ENCODE peak calls at places on chromosomes 1 and 21, in seven cellular contexts. One of them, this sample, is unnamed.

GRCh38 chr1:206524739-206525364 is 17.5 kb downstream of the RASSF5 start:
- DNase-seq in CD4-positive, alpha-beta T cell: no peak
- DNase-seq in amygdala: no peak
- DNase-seq in thoracic aorta: no peak
- DNase-seq in stimulated activated CD4-positive, alpha-beta T cell treated with anti-CD3 and anti-CD28 coated beads, Interleukin-15, amount 100 ng/mL, for 48 hours: no peak
- DNase-seq in activated CD4-positive, alpha-beta T cell treated with anti-CD3 and anti-CD28 coated beads, Interleukin-2, amount 50 U/mL, for 24 hours: no peak
- DNase-seq in HuH-7.5: no peak
- DNase-seq in this sample: no peak

GRCh38 chr1:25688390-25689119 is 72.0 kb downstream of the MAN1C1 start:
- DNase-seq in activated CD4-positive, alpha-beta T cell treated with anti-CD3 and anti-CD28 coated beads, Interleukin-2, amount 50 U/mL, for 24 hours: no peak
- DNase-seq in CD4-positive, alpha-beta T cell: no peak
- DNase-seq in HuH-7.5: no peak
- DNase-seq in thoracic aorta: peak
- DNase-seq in amygdala: no peak
- DNase-seq in stimulated activated CD4-positive, alpha-beta T cell treated with anti-CD3 and anti-CD28 coated beads, Interleukin-15, amount 100 ng/mL, for 48 hours: no peak
- DNase-seq in this sample: no peak

GRCh38 chr1:151613275-151613867 is 1.5 kb downstream of the SNX27 start:
- DNase-seq in activated CD4-positive, alpha-beta T cell treated with anti-CD3 and anti-CD28 coated beads, Interleukin-2, amount 50 U/mL, for 24 hours: no peak
- DNase-seq in stimulated activated CD4-positive, alpha-beta T cell treated with anti-CD3 and anti-CD28 coated beads, Interleukin-15, amount 100 ng/mL, for 48 hours: no peak
- DNase-seq in CD4-positive, alpha-beta T cell: no peak
- DNase-seq in HuH-7.5: no peak
- DNase-seq in amygdala: no peak
- DNase-seq in thoracic aorta: no peak
- DNase-seq in this sample: no peak

GRCh38 chr1:30782361-30783243 is 25.0 kb upstream of the LAPTM5 start:
- DNase-seq in activated CD4-positive, alpha-beta T cell treated with anti-CD3 and anti-CD28 coated beads, Interleukin-2, amount 50 U/mL, for 24 hours: peak
- DNase-seq in thoracic aorta: peak
- DNase-seq in amygdala: peak
- DNase-seq in CD4-positive, alpha-beta T cell: peak
- DNase-seq in HuH-7.5: peak
- DNase-seq in stimulated activated CD4-positive, alpha-beta T cell treated with anti-CD3 and anti-CD28 coated beads, Interleukin-15, amount 100 ng/mL, for 48 hours: peak
- DNase-seq in this sample: peak

GRCh38 chr1:213383465-213383864 is 332.4 kb downstream of the RPS6KC1 start:
- DNase-seq in CD4-positive, alpha-beta T cell: no peak
- DNase-seq in stimulated activated CD4-positive, alpha-beta T cell treated with anti-CD3 and anti-CD28 coated beads, Interleukin-15, amount 100 ng/mL, for 48 hours: no peak
- DNase-seq in amygdala: no peak
- DNase-seq in thoracic aorta: no peak
- DNase-seq in activated CD4-positive, alpha-beta T cell treated with anti-CD3 and anti-CD28 coated beads, Interleukin-2, amount 50 U/mL, for 24 hours: no peak
- DNase-seq in HuH-7.5: no peak
- DNase-seq in this sample: no peak

GRCh38 chr1:204322329-204322868 is 37.3 kb downstream of the PLEKHA6 start:
- DNase-seq in activated CD4-positive, alpha-beta T cell treated with anti-CD3 and anti-CD28 coated beads, Interleukin-2, amount 50 U/mL, for 24 hours: no peak
- DNase-seq in HuH-7.5: no peak
- DNase-seq in thoracic aorta: no peak
- DNase-seq in CD4-positive, alpha-beta T cell: no peak
- DNase-seq in stimulated activated CD4-positive, alpha-beta T cell treated with anti-CD3 and anti-CD28 coated beads, Interleukin-15, amount 100 ng/mL, for 48 hours: no peak
- DNase-seq in amygdala: no peak
- DNase-seq in this sample: no peak

GRCh38 chr1:244006381-244006901 is 44.6 kb upstream of the ZBTB18 start:
- DNase-seq in stimulated activated CD4-positive, alpha-beta T cell treated with anti-CD3 and anti-CD28 coated beads, Interleukin-15, amount 100 ng/mL, for 48 hours: no peak
- DNase-seq in activated CD4-positive, alpha-beta T cell treated with anti-CD3 and anti-CD28 coated beads, Interleukin-2, amount 50 U/mL, for 24 hours: no peak
- DNase-seq in thoracic aorta: no peak
- DNase-seq in HuH-7.5: no peak
- DNase-seq in CD4-positive, alpha-beta T cell: no peak
- DNase-seq in amygdala: no peak
- DNase-seq in this sample: no peak

GRCh38 chr1:80021891-80022290 is 1015.4 kb upstream of the ADGRL4 start:
- DNase-seq in thoracic aorta: no peak
- DNase-seq in amygdala: no peak
- DNase-seq in CD4-positive, alpha-beta T cell: no peak
- DNase-seq in HuH-7.5: no peak
- DNase-seq in stimulated activated CD4-positive, alpha-beta T cell treated with anti-CD3 and anti-CD28 coated beads, Interleukin-15, amount 100 ng/mL, for 48 hours: no peak
- DNase-seq in activated CD4-positive, alpha-beta T cell treated with anti-CD3 and anti-CD28 coated beads, Interleukin-2, amount 50 U/mL, for 24 hours: no peak
- DNase-seq in this sample: no peak

GRCh38 chr1:185960377-185961151 is 226.4 kb downstream of the HMCN1 start:
- DNase-seq in CD4-positive, alpha-beta T cell: no peak
- DNase-seq in stimulated activated CD4-positive, alpha-beta T cell treated with anti-CD3 and anti-CD28 coated beads, Interleukin-15, amount 100 ng/mL, for 48 hours: no peak
- DNase-seq in thoracic aorta: no peak
- DNase-seq in amygdala: no peak
- DNase-seq in activated CD4-positive, alpha-beta T cell treated with anti-CD3 and anti-CD28 coated beads, Interleukin-2, amount 50 U/mL, for 24 hours: no peak
- DNase-seq in HuH-7.5: no peak
- DNase-seq in this sample: no peak

GRCh38 chr1:198121058-198121829 is 35.6 kb upstream of the NEK7 start:
- DNase-seq in activated CD4-positive, alpha-beta T cell treated with anti-CD3 and anti-CD28 coated beads, Interleukin-2, amount 50 U/mL, for 24 hours: no peak
- DNase-seq in thoracic aorta: no peak
- DNase-seq in CD4-positive, alpha-beta T cell: no peak
- DNase-seq in amygdala: no peak
- DNase-seq in stimulated activated CD4-positive, alpha-beta T cell treated with anti-CD3 and anti-CD28 coated beads, Interleukin-15, amount 100 ng/mL, for 48 hours: no peak
- DNase-seq in HuH-7.5: no peak
- DNase-seq in this sample: no peak

GRCh38 chr1:161771166-161771565 is 5.0 kb downstream of the ATF6 start:
- DNase-seq in CD4-positive, alpha-beta T cell: no peak
- DNase-seq in stimulated activated CD4-positive, alpha-beta T cell treated with anti-CD3 and anti-CD28 coated beads, Interleukin-15, amount 100 ng/mL, for 48 hours: no peak
- DNase-seq in amygdala: no peak
- DNase-seq in activated CD4-positive, alpha-beta T cell treated with anti-CD3 and anti-CD28 coated beads, Interleukin-2, amount 50 U/mL, for 24 hours: no peak
- DNase-seq in thoracic aorta: no peak
- DNase-seq in HuH-7.5: no peak
- DNase-seq in this sample: no peak

GRCh38 chr1:27956761-27957160 is 3.0 kb upstream of the XKR8 start:
- DNase-seq in thoracic aorta: no peak
- DNase-seq in activated CD4-positive, alpha-beta T cell treated with anti-CD3 and anti-CD28 coated beads, Interleukin-2, amount 50 U/mL, for 24 hours: no peak
- DNase-seq in HuH-7.5: no peak
- DNase-seq in CD4-positive, alpha-beta T cell: no peak
- DNase-seq in amygdala: no peak
- DNase-seq in stimulated activated CD4-positive, alpha-beta T cell treated with anti-CD3 and anti-CD28 coated beads, Interleukin-15, amount 100 ng/mL, for 48 hours: no peak
- DNase-seq in this sample: no peak

GRCh38 chr1:223136086-223136485 is 7.0 kb downstream of the TLR5 start:
- DNase-seq in HuH-7.5: no peak
- DNase-seq in amygdala: no peak
- DNase-seq in stimulated activated CD4-positive, alpha-beta T cell treated with anti-CD3 and anti-CD28 coated beads, Interleukin-15, amount 100 ng/mL, for 48 hours: no peak
- DNase-seq in thoracic aorta: no peak
- DNase-seq in CD4-positive, alpha-beta T cell: no peak
- DNase-seq in activated CD4-positive, alpha-beta T cell treated with anti-CD3 and anti-CD28 coated beads, Interleukin-2, amount 50 U/mL, for 24 hours: no peak
- DNase-seq in this sample: no peak

GRCh38 chr1:222521299-222522104 is 26.4 kb downstream of the HHIPL2 start:
- DNase-seq in HuH-7.5: no peak
- DNase-seq in CD4-positive, alpha-beta T cell: no peak
- DNase-seq in amygdala: no peak
- DNase-seq in stimulated activated CD4-positive, alpha-beta T cell treated with anti-CD3 and anti-CD28 coated beads, Interleukin-15, amount 100 ng/mL, for 48 hours: no peak
- DNase-seq in thoracic aorta: no peak
- DNase-seq in activated CD4-positive, alpha-beta T cell treated with anti-CD3 and anti-CD28 coated beads, Interleukin-2, amount 50 U/mL, for 24 hours: no peak
- DNase-seq in this sample: no peak

GRCh38 chr1:179141592-179142244 is 59.8 kb downstream of the TOR3A start:
- DNase-seq in HuH-7.5: no peak
- DNase-seq in activated CD4-positive, alpha-beta T cell treated with anti-CD3 and anti-CD28 coated beads, Interleukin-2, amount 50 U/mL, for 24 hours: no peak
- DNase-seq in amygdala: no peak
- DNase-seq in CD4-positive, alpha-beta T cell: no peak
- DNase-seq in stimulated activated CD4-positive, alpha-beta T cell treated with anti-CD3 and anti-CD28 coated beads, Interleukin-15, amount 100 ng/mL, for 48 hours: no peak
- DNase-seq in thoracic aorta: no peak
- DNase-seq in this sample: no peak

GRCh38 chr1:211574705-211575104 is 4.3 kb downstream of the SLC30A1 start:
- DNase-seq in activated CD4-positive, alpha-beta T cell treated with anti-CD3 and anti-CD28 coated beads, Interleukin-2, amount 50 U/mL, for 24 hours: no peak
- DNase-seq in thoracic aorta: no peak
- DNase-seq in amygdala: no peak
- DNase-seq in CD4-positive, alpha-beta T cell: no peak
- DNase-seq in HuH-7.5: no peak
- DNase-seq in stimulated activated CD4-positive, alpha-beta T cell treated with anti-CD3 and anti-CD28 coated beads, Interleukin-15, amount 100 ng/mL, for 48 hours: no peak
- DNase-seq in this sample: no peak

GRCh38 chr1:206867261-206867660 is 1.8 kb downstream of the IL20 start:
- DNase-seq in stimulated activated CD4-positive, alpha-beta T cell treated with anti-CD3 and anti-CD28 coated beads, Interleukin-15, amount 100 ng/mL, for 48 hours: no peak
- DNase-seq in activated CD4-positive, alpha-beta T cell treated with anti-CD3 and anti-CD28 coated beads, Interleukin-2, amount 50 U/mL, for 24 hours: no peak
- DNase-seq in thoracic aorta: no peak
- DNase-seq in HuH-7.5: no peak
- DNase-seq in amygdala: no peak
- DNase-seq in CD4-positive, alpha-beta T cell: no peak
- DNase-seq in this sample: no peak

GRCh38 chr1:81662913-81663526 is 137.7 kb upstream of the ADGRL2 start:
- DNase-seq in amygdala: no peak
- DNase-seq in CD4-positive, alpha-beta T cell: no peak
- DNase-seq in thoracic aorta: no peak
- DNase-seq in HuH-7.5: no peak
- DNase-seq in stimulated activated CD4-positive, alpha-beta T cell treated with anti-CD3 and anti-CD28 coated beads, Interleukin-15, amount 100 ng/mL, for 48 hours: no peak
- DNase-seq in activated CD4-positive, alpha-beta T cell treated with anti-CD3 and anti-CD28 coated beads, Interleukin-2, amount 50 U/mL, for 24 hours: no peak
- DNase-seq in this sample: no peak

GRCh38 chr1:248918126-248918525 is 12.1 kb downstream of the PGBD2 start:
- DNase-seq in thoracic aorta: no peak
- DNase-seq in amygdala: no peak
- DNase-seq in stimulated activated CD4-positive, alpha-beta T cell treated with anti-CD3 and anti-CD28 coated beads, Interleukin-15, amount 100 ng/mL, for 48 hours: no peak
- DNase-seq in HuH-7.5: no peak
- DNase-seq in activated CD4-positive, alpha-beta T cell treated with anti-CD3 and anti-CD28 coated beads, Interleukin-2, amount 50 U/mL, for 24 hours: no peak
- DNase-seq in CD4-positive, alpha-beta T cell: no peak
- DNase-seq in this sample: no peak

GRCh38 chr1:172674831-172675613 is 16.1 kb downstream of the FASLG start:
- DNase-seq in HuH-7.5: no peak
- DNase-seq in amygdala: no peak
- DNase-seq in CD4-positive, alpha-beta T cell: no peak
- DNase-seq in thoracic aorta: no peak
- DNase-seq in activated CD4-positive, alpha-beta T cell treated with anti-CD3 and anti-CD28 coated beads, Interleukin-2, amount 50 U/mL, for 24 hours: no peak
- DNase-seq in stimulated activated CD4-positive, alpha-beta T cell treated with anti-CD3 and anti-CD28 coated beads, Interleukin-15, amount 100 ng/mL, for 48 hours: no peak
- DNase-seq in this sample: no peak

GRCh38 chr1:116483481-116484309 is 87.1 kb downstream of the CD58 start:
- DNase-seq in stimulated activated CD4-positive, alpha-beta T cell treated with anti-CD3 and anti-CD28 coated beads, Interleukin-15, amount 100 ng/mL, for 48 hours: no peak
- DNase-seq in thoracic aorta: no peak
- DNase-seq in HuH-7.5: no peak
- DNase-seq in CD4-positive, alpha-beta T cell: no peak
- DNase-seq in amygdala: no peak
- DNase-seq in activated CD4-positive, alpha-beta T cell treated with anti-CD3 and anti-CD28 coated beads, Interleukin-2, amount 50 U/mL, for 24 hours: no peak
- DNase-seq in this sample: no peak

GRCh38 chr1:236421022-236421421 is 26.9 kb downstream of the EDARADD start:
- DNase-seq in thoracic aorta: no peak
- DNase-seq in stimulated activated CD4-positive, alpha-beta T cell treated with anti-CD3 and anti-CD28 coated beads, Interleukin-15, amount 100 ng/mL, for 48 hours: no peak
- DNase-seq in activated CD4-positive, alpha-beta T cell treated with anti-CD3 and anti-CD28 coated beads, Interleukin-2, amount 50 U/mL, for 24 hours: no peak
- DNase-seq in CD4-positive, alpha-beta T cell: no peak
- DNase-seq in HuH-7.5: peak
- DNase-seq in amygdala: no peak
- DNase-seq in this sample: no peak

GRCh38 chr1:228846952-228847351 is 111.7 kb downstream of the RHOU start:
- DNase-seq in stimulated activated CD4-positive, alpha-beta T cell treated with anti-CD3 and anti-CD28 coated beads, Interleukin-15, amount 100 ng/mL, for 48 hours: no peak
- DNase-seq in CD4-positive, alpha-beta T cell: no peak
- DNase-seq in activated CD4-positive, alpha-beta T cell treated with anti-CD3 and anti-CD28 coated beads, Interleukin-2, amount 50 U/mL, for 24 hours: no peak
- DNase-seq in HuH-7.5: no peak
- DNase-seq in amygdala: no peak
- DNase-seq in thoracic aorta: no peak
- DNase-seq in this sample: no peak

GRCh38 chr1:156970017-156970416 is 49.6 kb downstream of the LRRC71 start:
- DNase-seq in CD4-positive, alpha-beta T cell: no peak
- DNase-seq in HuH-7.5: no peak
- DNase-seq in thoracic aorta: no peak
- DNase-seq in activated CD4-positive, alpha-beta T cell treated with anti-CD3 and anti-CD28 coated beads, Interleukin-2, amount 50 U/mL, for 24 hours: no peak
- DNase-seq in amygdala: no peak
- DNase-seq in stimulated activated CD4-positive, alpha-beta T cell treated with anti-CD3 and anti-CD28 coated beads, Interleukin-15, amount 100 ng/mL, for 48 hours: no peak
- DNase-seq in this sample: no peak

GRCh38 chr21:38567577-38568360 is 69.5 kb upstream of the ERG start:
- DNase-seq in CD4-positive, alpha-beta T cell: no peak
- DNase-seq in HuH-7.5: no peak
- DNase-seq in amygdala: no peak
- DNase-seq in thoracic aorta: no peak
- DNase-seq in activated CD4-positive, alpha-beta T cell treated with anti-CD3 and anti-CD28 coated beads, Interleukin-2, amount 50 U/mL, for 24 hours: no peak
- DNase-seq in stimulated activated CD4-positive, alpha-beta T cell treated with anti-CD3 and anti-CD28 coated beads, Interleukin-15, amount 100 ng/mL, for 48 hours: no peak
- DNase-seq in this sample: no peak

GRCh38 chr1:212916395-212917133 is 33.8 kb upstream of the VASH2 start:
- DNase-seq in activated CD4-positive, alpha-beta T cell treated with anti-CD3 and anti-CD28 coated beads, Interleukin-2, amount 50 U/mL, for 24 hours: no peak
- DNase-seq in amygdala: peak
- DNase-seq in CD4-positive, alpha-beta T cell: no peak
- DNase-seq in HuH-7.5: no peak
- DNase-seq in thoracic aorta: no peak
- DNase-seq in stimulated activated CD4-positive, alpha-beta T cell treated with anti-CD3 and anti-CD28 coated beads, Interleukin-15, amount 100 ng/mL, for 48 hours: no peak
- DNase-seq in this sample: no peak